ENCODE peak calls at places on chromosome 2, in ten cellular contexts. One of them, this sample, is unnamed.

GRCh38 chr2:101341421-101341820 is 32.9 kb upstream of the RNF149 start:
- DNase-seq in lung microvascular endothelial cell: peak; percentile 8
- DNase-seq in activated gamma-delta T cell: no peak
- DNase-seq in EL: no peak
- DNase-seq in stomach: no peak
- DNase-seq in Calu3: no peak
- DNase-seq in Panc1: no peak
- DNase-seq in NCI-H510A: no peak
- DNase-seq in GM10248: no peak
- DNase-seq in frontal cortex: no peak
- DNase-seq in this sample: no peak

GRCh38 chr2:9102861-9103662 is 99.6 kb upstream of the MBOAT2 start:
- DNase-seq in GM10248: no peak
- DNase-seq in NCI-H510A: no peak
- DNase-seq in frontal cortex: no peak
- DNase-seq in lung microvascular endothelial cell: no peak
- DNase-seq in activated gamma-delta T cell: no peak
- DNase-seq in EL: no peak
- DNase-seq in Calu3: peak; percentile 63
- DNase-seq in stomach: peak; percentile 81
- DNase-seq in Panc1: no peak
- DNase-seq in this sample: no peak

GRCh38 chr2:20516646-20517341 is 69.9 kb downstream of the RHOB start:
- DNase-seq in lung microvascular endothelial cell: no peak
- DNase-seq in Calu3: peak; percentile 72
- DNase-seq in Panc1: no peak
- DNase-seq in stomach: no peak
- DNase-seq in GM10248: peak; percentile 71
- DNase-seq in frontal cortex: peak; percentile 72
- DNase-seq in activated gamma-delta T cell: no peak
- DNase-seq in NCI-H510A: no peak
- DNase-seq in EL: no peak
- DNase-seq in this sample: peak; percentile 23

GRCh38 chr2:9463698-9464034 is 10.7 kb upstream of the IAH1 start:
- DNase-seq in Panc1: no peak
- DNase-seq in stomach: no peak
- DNase-seq in lung microvascular endothelial cell: no peak
- DNase-seq in Calu3: no peak
- DNase-seq in activated gamma-delta T cell: no peak
- DNase-seq in GM10248: no peak
- DNase-seq in EL: peak; percentile 31
- DNase-seq in NCI-H510A: no peak
- DNase-seq in frontal cortex: no peak
- DNase-seq in this sample: no peak

GRCh38 chr2:88077076-88077475 is 9.5 kb downstream of the SMYD1 start:
- DNase-seq in GM10248: no peak
- DNase-seq in frontal cortex: no peak
- DNase-seq in stomach: no peak
- DNase-seq in lung microvascular endothelial cell: no peak
- DNase-seq in NCI-H510A: no peak
- DNase-seq in activated gamma-delta T cell: no peak
- DNase-seq in EL: no peak
- DNase-seq in Calu3: no peak
- DNase-seq in Panc1: no peak
- DNase-seq in this sample: no peak

GRCh38 chr2:206274434-206275273 is at the start of gene ZDBF2:
- DNase-seq in lung microvascular endothelial cell: peak; percentile 66
- DNase-seq in GM10248: peak; percentile 82
- DNase-seq in Panc1: no peak
- DNase-seq in frontal cortex: peak; percentile 69
- DNase-seq in NCI-H510A: peak; percentile 56
- DNase-seq in activated gamma-delta T cell: peak; percentile 21
- DNase-seq in stomach: peak; percentile 63
- DNase-seq in Calu3: no peak
- DNase-seq in EL: peak; percentile 49
- DNase-seq in this sample: peak; percentile 81

GRCh38 chr2:12232876-12233275 is 483.9 kb upstream of the TRIB2 start:
- DNase-seq in GM10248: no peak
- DNase-seq in NCI-H510A: no peak
- DNase-seq in EL: no peak
- DNase-seq in stomach: no peak
- DNase-seq in Calu3: no peak
- DNase-seq in lung microvascular endothelial cell: no peak
- DNase-seq in frontal cortex: no peak
- DNase-seq in activated gamma-delta T cell: no peak
- DNase-seq in Panc1: no peak
- DNase-seq in this sample: no peak

GRCh38 chr2:216804357-216805350 is 55.2 kb downstream of the TNP1 start:
- DNase-seq in GM10248: no peak
- DNase-seq in Panc1: no peak
- DNase-seq in EL: no peak
- DNase-seq in stomach: no peak
- DNase-seq in activated gamma-delta T cell: no peak
- DNase-seq in lung microvascular endothelial cell: no peak
- DNase-seq in NCI-H510A: no peak
- DNase-seq in frontal cortex: no peak
- DNase-seq in Calu3: no peak
- DNase-seq in this sample: peak; percentile 25

GRCh38 chr2:138866797-138867196 is 86.6 kb upstream of the NXPH2 start:
- DNase-seq in Panc1: no peak
- DNase-seq in stomach: no peak
- DNase-seq in Calu3: no peak
- DNase-seq in NCI-H510A: no peak
- DNase-seq in lung microvascular endothelial cell: no peak
- DNase-seq in frontal cortex: no peak
- DNase-seq in GM10248: no peak
- DNase-seq in activated gamma-delta T cell: no peak
- DNase-seq in EL: no peak
- DNase-seq in this sample: no peak

GRCh38 chr2:97715951-97716694 is 2.7 kb downstream of the ZAP70 start:
- DNase-seq in frontal cortex: no peak
- DNase-seq in NCI-H510A: no peak
- DNase-seq in stomach: no peak
- DNase-seq in EL: no peak
- DNase-seq in Calu3: no peak
- DNase-seq in Panc1: no peak
- DNase-seq in activated gamma-delta T cell: no peak
- DNase-seq in GM10248: no peak
- DNase-seq in lung microvascular endothelial cell: no peak
- DNase-seq in this sample: no peak

GRCh38 chr2:168976034-168976654 is 55.0 kb downstream of the ABCB11 start:
- DNase-seq in EL: no peak
- DNase-seq in frontal cortex: no peak
- DNase-seq in Panc1: no peak
- DNase-seq in NCI-H510A: no peak
- DNase-seq in lung microvascular endothelial cell: no peak
- DNase-seq in Calu3: no peak
- DNase-seq in activated gamma-delta T cell: no peak
- DNase-seq in stomach: no peak
- DNase-seq in GM10248: no peak
- DNase-seq in this sample: no peak

GRCh38 chr2:23757686-23758433 is 169.1 kb downstream of the ATAD2B start:
- DNase-seq in activated gamma-delta T cell: no peak
- DNase-seq in GM10248: no peak
- DNase-seq in EL: peak; percentile 79
- DNase-seq in Panc1: peak; percentile 42
- DNase-seq in NCI-H510A: no peak
- DNase-seq in lung microvascular endothelial cell: peak; percentile 49
- DNase-seq in Calu3: peak; percentile 12
- DNase-seq in frontal cortex: no peak
- DNase-seq in stomach: no peak
- DNase-seq in this sample: peak; percentile 88

GRCh38 chr2:20129320-20130274 is 78.2 kb upstream of the LAPTM4A start:
- DNase-seq in EL: no peak
- DNase-seq in GM10248: no peak
- DNase-seq in NCI-H510A: peak; percentile 82
- DNase-seq in Panc1: no peak
- DNase-seq in activated gamma-delta T cell: no peak
- DNase-seq in Calu3: no peak
- DNase-seq in lung microvascular endothelial cell: no peak
- DNase-seq in frontal cortex: no peak
- DNase-seq in stomach: peak; percentile 65
- DNase-seq in this sample: no peak

GRCh38 chr2:241959751-241960269 is 90.3 kb downstream of the RTP5 start:
- DNase-seq in stomach: no peak
- DNase-seq in Calu3: no peak
- DNase-seq in Panc1: no peak
- DNase-seq in NCI-H510A: no peak
- DNase-seq in GM10248: no peak
- DNase-seq in lung microvascular endothelial cell: no peak
- DNase-seq in EL: no peak
- DNase-seq in frontal cortex: no peak
- DNase-seq in activated gamma-delta T cell: no peak
- DNase-seq in this sample: no peak

GRCh38 chr2:226487573-226487972 is 312.0 kb downstream of the IRS1 start:
- DNase-seq in activated gamma-delta T cell: no peak
- DNase-seq in lung microvascular endothelial cell: no peak
- DNase-seq in GM10248: no peak
- DNase-seq in NCI-H510A: no peak
- DNase-seq in Calu3: no peak
- DNase-seq in Panc1: no peak
- DNase-seq in EL: no peak
- DNase-seq in stomach: no peak
- DNase-seq in frontal cortex: no peak
- DNase-seq in this sample: no peak

GRCh38 chr2:229243880-229244560 is 27.1 kb downstream of the PID1 start:
- DNase-seq in NCI-H510A: no peak
- DNase-seq in GM10248: no peak
- DNase-seq in stomach: no peak
- DNase-seq in Calu3: no peak
- DNase-seq in lung microvascular endothelial cell: no peak
- DNase-seq in EL: peak; percentile 4
- DNase-seq in frontal cortex: no peak
- DNase-seq in Panc1: no peak
- DNase-seq in activated gamma-delta T cell: no peak
- DNase-seq in this sample: no peak

GRCh38 chr2:38215511-38215910 is 139.6 kb upstream of the CYP1B1 start:
- DNase-seq in activated gamma-delta T cell: no peak
- DNase-seq in NCI-H510A: no peak
- DNase-seq in frontal cortex: no peak
- DNase-seq in stomach: no peak
- DNase-seq in EL: no peak
- DNase-seq in Calu3: no peak
- DNase-seq in GM10248: no peak
- DNase-seq in lung microvascular endothelial cell: no peak
- DNase-seq in Panc1: no peak
- DNase-seq in this sample: no peak

GRCh38 chr2:149290662-149291061 is 39.7 kb upstream of the LYPD6 start:
- DNase-seq in lung microvascular endothelial cell: no peak
- DNase-seq in NCI-H510A: no peak
- DNase-seq in GM10248: no peak
- DNase-seq in Calu3: no peak
- DNase-seq in Panc1: no peak
- DNase-seq in activated gamma-delta T cell: no peak
- DNase-seq in stomach: no peak
- DNase-seq in frontal cortex: no peak
- DNase-seq in EL: no peak
- DNase-seq in this sample: no peak

GRCh38 chr2:29228276-29228675 is 113.1 kb downstream of the CLIP4 start:
- DNase-seq in NCI-H510A: no peak
- DNase-seq in frontal cortex: no peak
- DNase-seq in EL: peak; percentile 72
- DNase-seq in lung microvascular endothelial cell: no peak
- DNase-seq in GM10248: no peak
- DNase-seq in Panc1: no peak
- DNase-seq in activated gamma-delta T cell: no peak
- DNase-seq in Calu3: no peak
- DNase-seq in stomach: no peak
- DNase-seq in this sample: peak; percentile 32

GRCh38 chr2:20616341-20616871 is 34.5 kb downstream of the HS1BP3 start:
- DNase-seq in NCI-H510A: no peak
- DNase-seq in Panc1: no peak
- DNase-seq in GM10248: no peak
- DNase-seq in EL: no peak
- DNase-seq in Calu3: no peak
- DNase-seq in activated gamma-delta T cell: no peak
- DNase-seq in stomach: peak; percentile 18
- DNase-seq in frontal cortex: no peak
- DNase-seq in lung microvascular endothelial cell: no peak
- DNase-seq in this sample: no peak

GRCh38 chr2:66507673-66508127 is 72.8 kb downstream of the MEIS1 start:
- DNase-seq in lung microvascular endothelial cell: no peak
- DNase-seq in GM10248: no peak
- DNase-seq in EL: no peak
- DNase-seq in Calu3: no peak
- DNase-seq in activated gamma-delta T cell: no peak
- DNase-seq in stomach: no peak
- DNase-seq in Panc1: no peak
- DNase-seq in NCI-H510A: no peak
- DNase-seq in frontal cortex: no peak
- DNase-seq in this sample: no peak

GRCh38 chr2:118348380-118349024 is 260.2 kb downstream of the INSIG2 start:
- DNase-seq in activated gamma-delta T cell: no peak
- DNase-seq in lung microvascular endothelial cell: no peak
- DNase-seq in EL: no peak
- DNase-seq in NCI-H510A: no peak
- DNase-seq in Calu3: no peak
- DNase-seq in frontal cortex: no peak
- DNase-seq in stomach: no peak
- DNase-seq in GM10248: no peak
- DNase-seq in Panc1: no peak
- DNase-seq in this sample: no peak

GRCh38 chr2:23286765-23287155 is 98.2 kb upstream of the KLHL29 start:
- DNase-seq in frontal cortex: no peak
- DNase-seq in NCI-H510A: no peak
- DNase-seq in Calu3: no peak
- DNase-seq in lung microvascular endothelial cell: peak; percentile 16
- DNase-seq in GM10248: no peak
- DNase-seq in stomach: no peak
- DNase-seq in EL: peak; percentile 82
- DNase-seq in activated gamma-delta T cell: no peak
- DNase-seq in Panc1: no peak
- DNase-seq in this sample: peak; percentile 90

GRCh38 chr2:1990724-1991123 is 246.4 kb upstream of the PXDN start:
- DNase-seq in frontal cortex: peak; percentile 56
- DNase-seq in GM10248: no peak
- DNase-seq in EL: peak; percentile 60
- DNase-seq in Calu3: no peak
- DNase-seq in lung microvascular endothelial cell: peak; percentile 77
- DNase-seq in stomach: no peak
- DNase-seq in activated gamma-delta T cell: no peak
- DNase-seq in Panc1: no peak
- DNase-seq in NCI-H510A: no peak
- DNase-seq in this sample: peak; percentile 39

GRCh38 chr2:190641469-190641868 is 7.4 kb upstream of the NAB1 start:
- DNase-seq in Panc1: no peak
- DNase-seq in GM10248: no peak
- DNase-seq in stomach: no peak
- DNase-seq in EL: no peak
- DNase-seq in frontal cortex: no peak
- DNase-seq in lung microvascular endothelial cell: no peak
- DNase-seq in activated gamma-delta T cell: no peak
- DNase-seq in NCI-H510A: no peak
- DNase-seq in Calu3: no peak
- DNase-seq in this sample: no peak